ENCODE peak calls at places on chromosome 22, in five cellular contexts. M is body of pancreas, E is AG04450, K is cardiac muscle cell, V is stomach. G is an unnamed sample.

GRCh38 chr22:30627480-30627879 is 8.1 kb upstream of the SLC35E4 start:
- DNase-seq in M (no peak), E (no peak), K (no peak), V (no peak), G (no peak)

GRCh38 chr22:30705710-30706651 is 11.3 kb downstream of the OSBP2 start:
- DNase-seq in M (peak), E (peak), K (no peak), V (no peak), G (no peak)

GRCh38 chr22:48706934-48707748 is 1120.5 kb downstream of the BRD1 start:
- DNase-seq in M (no peak), E (no peak), K (no peak), V (no peak), G (no peak)

GRCh38 chr22:47125603-47126002 is 363.2 kb downstream of the TBC1D22A start:
- DNase-seq in M (no peak), E (no peak), K (peak), V (no peak), G (no peak)

GRCh38 chr22:45200862-45201511 is 37.3 kb downstream of the NUP50 start:
- DNase-seq in M (no peak), E (peak), K (peak), V (no peak), G (no peak)

GRCh38 chr22:39024923-39025322 is 4.0 kb downstream of the APOBEC3D start:
- DNase-seq in M (no peak), E (no peak), K (no peak), V (no peak), G (no peak)

GRCh38 chr22:46520880-46521279 is 16.5 kb downstream of the CELSR1 start:
- DNase-seq in M (no peak), E (no peak), K (no peak), V (no peak), G (no peak)

GRCh38 chr22:23268877-23269276 is 88.6 kb downstream of the BCR start:
- DNase-seq in M (no peak), E (no peak), K (no peak), V (no peak), G (no peak)

GRCh38 chr22:45615364-45615763 is 56.3 kb upstream of the ATXN10 start:
- DNase-seq in M (no peak), E (no peak), K (no peak), V (no peak), G (no peak)

DNA sequence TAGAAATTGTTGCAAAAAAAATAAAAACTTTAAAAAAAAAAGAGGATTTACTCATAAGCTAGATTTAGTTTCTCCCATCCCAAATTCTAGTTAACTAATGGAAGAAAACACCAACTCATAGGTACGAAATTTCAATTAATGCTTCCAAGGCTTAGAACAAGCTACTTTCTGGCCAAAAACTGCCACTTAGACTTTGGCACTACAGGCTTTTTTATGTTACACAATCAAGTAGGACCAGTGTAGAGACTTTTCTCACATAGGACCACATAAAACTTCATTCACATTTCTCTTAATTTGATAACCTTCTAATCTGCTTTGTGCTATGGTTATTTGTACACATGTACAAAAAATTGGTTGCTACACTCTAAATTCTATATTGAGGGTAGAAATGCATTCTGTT is 3.1 kb downstream of the ST13 start:
- DNase-seq in M (no peak), E (no peak), K (no peak), V (no peak), G (no peak)
- H3K27ac ChIP-seq in M (peak), E (no peak), K (no peak), V (no peak), G (peak)

GRCh38 chr22:37611202-37611601 is 2.6 kb downstream of the GGA1 start:
- DNase-seq in M (no peak), E (no peak), K (peak), V (no peak), G (no peak)

GRCh38 chr22:37609240-37610152 is 862 bp downstream of the GGA1 start:
- DNase-seq in M (no peak), E (no peak), K (no peak), V (no peak), G (no peak)

GRCh38 chr22:37608477-37609239 is at the start of gene GGA1:
- DNase-seq in M (peak), E (peak), K (peak), V (peak), G (peak)

GRCh38 chr22:37607912-37608476 is 640 bp upstream of the GGA1 start:
- DNase-seq in M (no peak), E (no peak), K (peak), V (no peak), G (no peak)

GRCh38 chr22:37610480-37611148 is 2.0 kb downstream of the GGA1 start:
- DNase-seq in M (peak), E (no peak), K (no peak), V (no peak), G (no peak)
- H3K4me3 ChIP-seq in M (no peak), E (no peak), K (no peak), V (no peak), G (peak)

DNA sequence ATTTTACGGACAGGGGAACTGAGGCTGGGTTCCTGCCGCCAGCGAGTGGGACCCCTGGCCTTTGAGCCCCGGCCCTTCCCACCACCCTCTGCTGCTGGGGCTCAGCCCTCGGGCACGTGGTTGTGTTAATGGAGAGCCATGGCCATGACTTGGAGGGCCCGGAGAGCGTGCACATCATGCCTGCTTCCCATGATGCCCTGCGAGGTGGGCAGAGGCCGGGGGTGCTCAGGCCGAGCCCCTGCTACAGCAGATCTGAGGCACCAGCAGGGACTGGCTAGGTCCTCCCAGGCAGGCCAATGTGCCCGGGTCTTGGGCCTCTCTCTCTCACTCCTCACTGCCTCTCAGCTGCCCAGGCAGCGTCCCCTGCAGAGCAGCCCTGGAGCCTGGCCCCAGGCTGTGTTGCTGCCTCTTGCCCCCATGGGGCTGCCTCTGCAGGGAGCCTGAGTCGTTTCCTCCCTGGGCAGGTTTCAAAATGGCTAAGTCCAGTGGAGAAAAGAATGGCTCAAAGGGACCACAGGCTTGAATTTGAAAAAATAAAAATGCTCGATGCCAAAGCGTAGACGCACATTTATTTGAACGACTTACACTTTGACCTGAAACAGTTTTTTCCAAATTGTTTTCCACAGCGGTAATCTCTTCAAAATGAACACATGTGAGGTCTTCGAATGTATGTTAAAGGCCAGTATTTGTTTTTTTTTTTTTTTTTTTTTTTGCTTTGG is 72.6 kb upstream of the CLDN5 start:
- DNase-seq in M (no peak), E (no peak), K (no peak), V (no peak), G (no peak)
- TF ChIP-seq CTCF in M (no peak), E (no peak), K (no peak), V (no peak), G (no peak)

GRCh38 chr22:41562461-41562860 is 1.7 kb downstream of the CSDC2 start:
- DNase-seq in M (no peak), E (no peak), K (no peak), V (no peak), G (no peak)

GRCh38 chr22:41561788-41562187 is 978 bp downstream of the CSDC2 start:
- DNase-seq in M (peak), E (no peak), K (no peak), V (no peak), G (no peak)

GRCh38 chr22:41564563-41564962 is 3.8 kb downstream of the CSDC2 start:
- DNase-seq in M (no peak), E (no peak), K (no peak), V (no peak), G (no peak)

GRCh38 chr22:41561335-41561734 is 525 bp downstream of the CSDC2 start:
- DNase-seq in M (peak), E (no peak), K (no peak), V (no peak), G (no peak)

GRCh38 chr22:41563051-41563711 is 2.4 kb downstream of the CSDC2 start:
- DNase-seq in M (peak), E (no peak), K (peak), V (no peak), G (no peak)
- H3K27ac ChIP-seq in M (no peak), E (peak), K (no peak), V (peak), G (peak)

DNA sequence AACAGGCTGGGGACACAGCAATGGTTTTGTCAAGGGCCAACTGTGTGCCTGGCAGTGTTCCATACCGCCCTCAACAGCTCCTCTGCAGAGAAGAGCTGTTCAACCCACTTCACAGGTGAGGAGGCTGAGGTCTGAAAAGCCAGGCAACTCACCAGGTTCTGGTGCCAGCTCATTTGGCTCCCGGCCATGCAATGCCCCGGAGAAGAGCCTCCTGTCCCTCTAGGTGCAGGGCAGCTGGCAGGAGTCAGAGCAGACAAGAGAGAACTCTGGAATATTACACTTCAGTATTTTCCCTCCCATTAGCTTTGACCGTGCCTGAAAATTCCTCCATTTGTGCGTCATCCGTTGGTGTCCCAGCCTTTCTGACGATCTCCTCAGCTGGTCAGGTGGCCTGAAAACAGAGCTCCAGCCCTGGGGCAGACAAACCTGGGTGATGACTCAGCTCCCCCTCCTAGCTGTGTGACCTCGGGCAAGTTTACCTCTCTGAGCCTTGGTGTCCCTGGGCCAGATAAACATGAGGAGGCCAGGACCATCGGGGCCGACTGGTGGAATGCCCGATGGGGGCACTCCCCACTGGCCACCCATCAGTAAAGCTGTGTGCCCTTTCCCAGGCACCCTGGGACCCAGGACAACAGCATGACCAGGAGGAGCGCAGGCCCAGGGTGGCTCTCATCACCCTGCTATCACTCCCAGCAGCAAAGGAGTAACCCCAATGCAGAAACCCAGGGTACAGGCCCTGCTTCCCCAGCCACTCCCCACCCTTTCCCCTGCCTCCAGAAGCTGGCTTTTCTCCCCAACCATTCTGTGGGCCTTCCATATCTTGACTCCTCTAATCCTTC is 9.6 kb upstream of the C1QTNF6 start:
- DNase-seq in M (peak), E (no peak), K (peak), V (peak), G (no peak)
- H3K4me3 ChIP-seq in M (no peak), E (no peak), K (no peak), V (peak), G (no peak)

G was measured in esophagus squamous epithelium.